ENCODE peak calls at places on chromosomes 4 and X, in five cellular contexts. V, Y, S, A and H are unnamed samples.

GRCh38 chr4:39528056-39528465 is 822 bp upstream of the UGDH start:
- DNase-seq in V (peak), Y (no peak), S (no peak), A (no peak), H (no peak)

GRCh38 chr4:139919513-139919912 is 234.5 kb downstream of the MAML3 start:
- DNase-seq in V (peak), Y (no peak), S (no peak), A (peak), H (peak)

GRCh38 chrX:37380920-37381319 is 31.8 kb downstream of the PRRG1 start:
- DNase-seq in V (peak), Y (peak), S (no peak), A (peak), H (peak)

GRCh38 chr4:123976285-123976684 is 579.7 kb downstream of the SPRY1 start:
- DNase-seq in V (no peak), Y (no peak), S (no peak), A (no peak), H (peak)

GRCh38 chr4:150115851-150116250 is 37.6 kb downstream of the DCLK2 start:
- DNase-seq in V (no peak), Y (no peak), S (no peak), A (no peak), H (no peak)

GRCh38 chrX:120664081-120664480 is 34.2 kb upstream of the C1GALT1C1 start:
- DNase-seq in V (no peak), Y (no peak), S (no peak), A (no peak), H (no peak)

GRCh38 chr4:189185810-189186432 is 754.8 kb upstream of the FRG1 start:
- DNase-seq in V (no peak), Y (no peak), S (no peak), A (no peak), H (no peak)

GRCh38 chrX:154530286-154530685 is 14.3 kb upstream of the FAM3A start:
- DNase-seq in V (no peak), Y (no peak), S (no peak), A (no peak), H (no peak)

GRCh38 chrX:128691872-128692271 is 639.7 kb upstream of the ACTRT1 start:
- DNase-seq in V (no peak), Y (no peak), S (no peak), A (no peak), H (no peak)

GRCh38 chr4:102514298-102514964 is 13.3 kb downstream of the NFKB1 start:
- DNase-seq in V (no peak), Y (no peak), S (no peak), A (no peak), H (no peak)

GRCh38 chrX:22147942-22148341 is 115.8 kb downstream of the PHEX start:
- DNase-seq in V (no peak), Y (no peak), S (no peak), A (no peak), H (no peak)

GRCh38 chr4:94976371-94977011 is 218.7 kb downstream of the BMPR1B start:
- DNase-seq in V (peak), Y (no peak), S (no peak), A (no peak), H (peak)

GRCh38 chr4:94135701-94136100 is 72.0 kb upstream of the SMARCAD1 start:
- DNase-seq in V (no peak), Y (no peak), S (no peak), A (no peak), H (peak)

GRCh38 chr4:13766722-13767495 is 139.4 kb upstream of the BOD1L1 start:
- DNase-seq in V (no peak), Y (no peak), S (no peak), A (no peak), H (no peak)

GRCh38 chrX:18291006-18291545 is 63.4 kb downstream of the SCML2 start:
- DNase-seq in V (peak), Y (peak), S (no peak), A (peak), H (peak)

GRCh38 chr4:13988347-13989265 is 361.1 kb upstream of the BOD1L1 start:
- DNase-seq in V (peak), Y (peak), S (no peak), A (no peak), H (peak)

GRCh38 chr4:108959497-108959896 is 196.6 kb upstream of the ETNPPL start:
- DNase-seq in V (no peak), Y (no peak), S (no peak), A (no peak), H (no peak)

GRCh38 chr4:73405138-73405537 is 1.1 kb downstream of the ALB start:
- DNase-seq in V (no peak), Y (no peak), S (no peak), A (no peak), H (no peak)

GRCh38 chr4:24988776-24989175 is 42.0 kb downstream of the LGI2 start:
- DNase-seq in V (no peak), Y (no peak), S (no peak), A (no peak), H (peak)

GRCh38 chr4:17512973-17513665 is 1.2 kb upstream of the QDPR start:
- DNase-seq in V (no peak), Y (no peak), S (no peak), A (no peak), H (no peak)

GRCh38 chr4:58075724-58076123 is 965.5 kb upstream of the IGFBP7 start:
- DNase-seq in V (no peak), Y (no peak), S (no peak), A (no peak), H (no peak)

GRCh38 chr4:2934077-2934812 is 29.0 kb downstream of the NOP14 start:
- DNase-seq in V (no peak), Y (peak), S (peak), A (no peak), H (no peak)

GRCh38 chr4:153257151-153257620 is 52.9 kb downstream of the TRIM2 start:
- DNase-seq in V (no peak), Y (no peak), S (no peak), A (no peak), H (no peak)

GRCh38 chr4:82268050-82268825 is 105.6 kb downstream of the HNRNPD start:
- DNase-seq in V (peak), Y (peak), S (peak), A (peak), H (peak)

GRCh38 chr4:183332447-183332846 is 10.2 kb upstream of the CLDN24 start:
- DNase-seq in V (no peak), Y (no peak), S (no peak), A (no peak), H (no peak)

GRCh38 chr4:172007889-172008288 is 194.7 kb downstream of the GALNTL6 start:
- DNase-seq in V (no peak), Y (no peak), S (no peak), A (no peak), H (no peak)

GRCh38 chr4:39451423-39452023 is 7.2 kb downstream of the RPL9 start:
- DNase-seq in V (no peak), Y (no peak), S (no peak), A (no peak), H (no peak)

GRCh38 chr4:143360838-143361237 is 24.2 kb downstream of the GAB1 start:
- DNase-seq in V (no peak), Y (no peak), S (no peak), A (no peak), H (no peak)

GRCh38 chr4:143358923-143359694 is 22.4 kb downstream of the GAB1 start:
- DNase-seq in V (no peak), Y (peak), S (peak), A (peak), H (no peak)

GRCh38 chr4:143358419-143358818 is 21.7 kb downstream of the GAB1 start:
- DNase-seq in V (no peak), Y (no peak), S (no peak), A (no peak), H (no peak)

GRCh38 chr4:143357161-143357845 is 20.6 kb downstream of the GAB1 start:
- DNase-seq in V (no peak), Y (no peak), S (no peak), A (no peak), H (no peak)

GRCh38 chr4:143359794-143360193 is 23.1 kb downstream of the GAB1 start:
- DNase-seq in V (no peak), Y (no peak), S (no peak), A (no peak), H (no peak)
- H3K4me3 ChIP-seq in V (no peak), Y (no peak), S (no peak), A (no peak), H (no peak)

GRCh38 chrX:135522878-135523693 is 2.6 kb downstream of the INTS6L start:
- DNase-seq in V (no peak), Y (no peak), S (no peak), A (no peak), H (no peak)
- H3K4me3 ChIP-seq in V (no peak), Y (no peak), S (no peak), A (no peak), H (no peak)

DNA sequence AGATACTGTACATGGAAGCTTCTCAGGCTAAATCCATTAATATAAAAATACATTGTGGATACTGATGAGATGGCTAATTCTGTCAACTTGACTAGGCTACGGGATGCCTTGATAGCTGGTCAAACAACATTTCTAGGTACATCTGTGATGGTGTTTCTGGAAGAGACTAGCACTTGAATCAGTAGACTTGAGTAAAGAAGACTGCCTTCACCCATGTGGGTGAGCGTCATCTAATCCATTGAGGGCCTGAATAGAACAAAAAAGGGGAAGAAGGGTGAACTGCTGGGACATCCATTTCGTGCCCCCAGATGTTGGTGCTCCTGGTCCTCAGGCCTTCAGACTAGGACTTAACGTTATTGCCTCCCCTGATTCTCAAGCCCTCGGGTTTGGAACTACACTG is 3.7 kb upstream of the SRP72 start:
- DNase-seq in V (no peak), Y (no peak), S (no peak), A (no peak), H (no peak)
- H3K4me3 ChIP-seq in V (no peak), Y (no peak), S (no peak), A (no peak), H (no peak)

GRCh38 chr4:168615294-168615693 is 118.4 kb downstream of the PALLD start:
- DNase-seq in V (peak), Y (no peak), S (no peak), A (no peak), H (peak)

GRCh38 chr4:168613869-168614268 is 117.0 kb downstream of the PALLD start:
- DNase-seq in V (no peak), Y (no peak), S (no peak), A (no peak), H (no peak)

GRCh38 chr4:168610911-168611530 is 114.2 kb downstream of the PALLD start:
- DNase-seq in V (no peak), Y (no peak), S (no peak), A (no peak), H (no peak)

GRCh38 chr4:168614316-168615057 is 117.6 kb downstream of the PALLD start:
- DNase-seq in V (peak), Y (no peak), S (no peak), A (no peak), H (no peak)

DNA sequence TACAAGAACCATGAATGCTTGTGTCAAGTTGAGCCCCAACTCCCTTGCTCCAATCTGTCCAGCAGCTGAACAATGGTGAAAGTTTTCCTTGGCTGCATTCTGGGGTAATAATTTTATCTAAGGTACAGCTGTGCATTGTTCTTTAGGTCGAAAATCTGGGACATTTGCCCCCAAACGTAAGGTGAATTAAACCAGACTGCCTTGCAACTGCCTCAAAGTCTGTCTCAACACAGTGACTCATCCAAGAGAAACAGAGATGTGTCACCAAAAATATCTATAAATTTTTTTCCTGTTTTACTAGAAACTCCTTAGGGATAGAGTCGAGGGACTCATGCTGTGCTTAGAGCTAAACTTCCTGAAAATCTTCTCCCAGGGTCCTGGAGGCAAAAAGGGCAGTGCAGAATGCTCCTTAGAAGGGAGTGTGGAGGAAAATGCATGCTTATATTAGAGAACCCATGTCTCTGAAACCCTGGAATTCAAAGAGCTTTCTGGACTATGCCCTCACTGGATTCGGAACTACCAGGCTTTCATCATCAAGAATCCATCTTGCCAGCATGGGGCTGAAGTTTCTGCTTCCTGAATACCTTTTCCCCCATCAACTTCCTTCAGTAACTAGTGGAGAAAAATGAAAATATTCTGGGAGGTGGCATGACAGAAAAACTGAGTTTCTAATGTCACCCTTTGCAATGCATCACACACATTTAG is 115.7 kb downstream of the PALLD start:
- DNase-seq in V (no peak), Y (no peak), S (no peak), A (no peak), H (peak)
- H3K4me3 ChIP-seq in V (no peak), Y (no peak), S (no peak), A (no peak), H (no peak)

DNA sequence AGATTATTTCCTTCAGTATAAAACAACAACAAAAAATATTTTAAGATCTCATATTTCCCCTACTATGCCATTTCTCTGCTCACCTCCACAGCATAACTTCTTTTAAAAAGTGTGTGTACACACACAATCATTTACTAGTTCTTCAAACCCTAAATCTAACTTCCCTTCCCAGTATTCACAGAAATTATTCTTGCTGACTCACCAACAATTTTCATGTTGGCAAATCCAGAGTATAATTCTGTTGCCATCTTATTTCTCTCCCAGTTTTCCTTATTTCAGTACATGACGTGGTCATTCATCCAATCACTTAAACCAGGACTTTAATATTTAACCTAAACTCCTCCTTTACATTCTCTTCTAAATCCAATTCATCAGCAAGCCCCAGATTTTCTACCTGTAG is 11.4 kb upstream of the RAP1GDS1 start:
- DNase-seq in V (no peak), Y (no peak), S (no peak), A (no peak), H (no peak)
- H3K4me3 ChIP-seq in V (no peak), Y (no peak), S (no peak), A (no peak), H (no peak)

GRCh38 chrX:86148024-86148511 is at the start of gene DACH2:
- DNase-seq in V (peak), Y (peak), S (peak), A (no peak), H (no peak)
- H3K4me3 ChIP-seq in V (peak), Y (peak), S (peak), A (peak), H (peak)

GRCh38 chrX:42686706-42687105 is 91.3 kb downstream of the PPP1R2C start:
- DNase-seq in V (no peak), Y (no peak), S (no peak), A (no peak), H (no peak)
- H3K4me3 ChIP-seq in V (no peak), Y (no peak), S (no peak), A (no peak), H (no peak)